ENCODE peak calls at places on chromosomes 11 and 22, in eight cellular contexts. P is GM03348; T is progenitor cell of endocrine pancreas; A is right atrium auricular region; O is fibroblast of the aortic adventitia; G is stimulated activated CD4-positive, alpha-beta T cell treated with anti-CD3 and anti-CD28 coated beads, Interleukin-12 subunit alpha, Interleukin-12 subunit beta, amount 100 ng/mL, for 4 hours; D is tibial artery; S is brain microvascular endothelial cell. C is an unnamed sample.

GRCh38 chr11:66559862-66560676 is 8.3 kb downstream of the CTSF start:
- DNase-seq in G (no peak), D (no peak), A (no peak), O (no peak), T (no peak), P (no peak), S (no peak), C (no peak)

GRCh38 chr11:12581923-12582322 is 92.3 kb upstream of the TEAD1 start:
- DNase-seq in O (peak), T (no peak), G (no peak), S (peak), P (peak), A (no peak), D (no peak), C (no peak)

GRCh38 chr11:78147807-78148206 is 8.4 kb upstream of the ALG8 start:
- DNase-seq in A (no peak), P (no peak), T (no peak), G (no peak), S (no peak), O (no peak), D (no peak), C (no peak)

GRCh38 chr11:125833016-125833415 is at the start of gene PATE4:
- DNase-seq in G (no peak), T (no peak), P (no peak), O (no peak), S (no peak), D (no peak), A (no peak), C (no peak)

GRCh38 chr11:61587541-61587941 is 6.7 kb upstream of the SYT7 start:
- DNase-seq in G (peak), D (no peak), S (no peak), T (peak), O (peak), P (peak), A (no peak), C (no peak)

GRCh38 chr11:101446726-101447125 is 137.1 kb downstream of the TRPC6 start:
- DNase-seq in D (no peak), T (no peak), S (no peak), P (peak), O (no peak), G (no peak), A (no peak), C (no peak)

GRCh38 chr11:6233984-6234313 is 487 bp downstream of the FHIP1B start:
- DNase-seq in S (no peak), O (no peak), T (no peak), A (no peak), D (no peak), G (no peak), P (no peak), C (no peak)

GRCh38 chr22:44413211-44413610 is 84.8 kb downstream of the RTL6 start:
- DNase-seq in P (no peak), O (no peak), D (no peak), T (no peak), A (no peak), G (no peak), S (no peak), C (no peak)

GRCh38 chr22:46280999-46281623 is 13.3 kb downstream of the TTC38 start:
- DNase-seq in A (no peak), S (no peak), G (no peak), T (no peak), O (no peak), D (no peak), P (no peak), C (no peak)

GRCh38 chr11:10990637-10991036 is 132.8 kb upstream of the ZBED5 start:
- DNase-seq in T (no peak), D (no peak), O (peak), S (no peak), P (peak), A (no peak), G (no peak), C (no peak)

GRCh38 chr11:46315033-46315738 is 32.1 kb upstream of the DGKZ start:
- DNase-seq in A (peak), G (peak), D (no peak), T (peak), P (peak), O (peak), S (peak), C (no peak)

GRCh38 chr11:85685820-85686459 is at the start of gene CCDC89:
- DNase-seq in T (no peak), O (peak), S (peak), P (peak), A (peak), D (peak), G (no peak), C (no peak)

GRCh38 chr11:64324692-64325469 is 7.0 kb downstream of the PRDX5 start:
- DNase-seq in O (no peak), P (no peak), S (no peak), G (no peak), D (no peak), T (no peak), A (no peak), C (no peak)

GRCh38 chr22:38744981-38745380 is 10.8 kb downstream of the SUN2 start:
- DNase-seq in T (no peak), D (no peak), P (no peak), O (no peak), S (no peak), G (no peak), A (no peak), C (no peak)

GRCh38 chr11:45652781-45653180 is 12.6 kb downstream of the CHST1 start:
- DNase-seq in T (no peak), G (no peak), D (no peak), S (no peak), P (peak), A (peak), O (peak), C (no peak)

GRCh38 chr22:29765905-29766631 is 739 bp downstream of the ZMAT5 start:
- DNase-seq in O (no peak), G (peak), S (no peak), A (no peak), D (no peak), P (peak), T (peak), C (no peak)

GRCh38 chr11:68328374-68329091 is 16.1 kb downstream of the LRP5 start:
- DNase-seq in O (no peak), S (no peak), D (no peak), T (peak), G (no peak), P (no peak), A (no peak), C (no peak)

GRCh38 chr11:110433393-110434333 is 3.9 kb downstream of the FDX1 start:
- DNase-seq in T (no peak), O (peak), P (peak), A (no peak), D (no peak), G (no peak), S (no peak), C (no peak)

GRCh38 chr11:749731-750130 is 2.5 kb downstream of the TALDO1 start:
- DNase-seq in P (no peak), D (no peak), S (no peak), G (no peak), O (peak), A (no peak), T (no peak), C (peak)

GRCh38 chr11:28384418-28384817 is 276.2 kb downstream of the METTL15 start:
- DNase-seq in A (no peak), G (no peak), P (no peak), D (no peak), S (peak), T (no peak), O (peak), C (no peak)

GRCh38 chr11:19597876-19598275 is 114.8 kb upstream of the NAV2 start:
- DNase-seq in A (no peak), T (no peak), O (no peak), P (no peak), G (no peak), S (no peak), D (no peak), C (no peak)

GRCh38 chr11:86101941-86102407 is 33.1 kb upstream of the PICALM start:
- DNase-seq in D (no peak), A (no peak), S (no peak), G (no peak), O (peak), T (no peak), P (no peak), C (no peak)

GRCh38 chr11:102666331-102666957 is 39.1 kb downstream of the MMP27 start:
- DNase-seq in T (no peak), O (peak), P (peak), A (no peak), S (peak), D (no peak), G (no peak), C (no peak)

GRCh38 chr22:38148252-38148651 is 33.4 kb downstream of the PLA2G6 start:
- DNase-seq in T (no peak), S (peak), O (peak), A (no peak), P (peak), D (no peak), G (no peak), C (no peak)

GRCh38 chr11:46047520-46047919 is 73.7 kb downstream of the PHF21A start:
- DNase-seq in A (no peak), S (no peak), G (no peak), P (no peak), D (no peak), T (no peak), O (no peak), C (no peak)

GRCh38 chr11:65298131-65298535 is 16.5 kb upstream of the CDC42EP2 start:
- DNase-seq in A (peak), S (peak), O (peak), T (no peak), D (peak), P (no peak), G (no peak), C (no peak)

GRCh38 chr11:118655486-118656190 is 23.8 kb downstream of the TREH start:
- DNase-seq in A (no peak), S (no peak), D (no peak), O (no peak), P (no peak), T (no peak), G (no peak), C (no peak)

GRCh38 chr22:29947410-29948387 is 64.7 kb downstream of the MTMR3 start:
- DNase-seq in D (no peak), O (peak), P (peak), G (no peak), S (no peak), T (no peak), A (no peak), C (no peak)

GRCh38 chr11:118258410-118258809 is 5.7 kb downstream of the MPZL2 start:
- DNase-seq in D (no peak), S (no peak), T (no peak), P (no peak), G (no peak), O (no peak), A (no peak), C (no peak)

GRCh38 chr11:325796-326591 is 5.3 kb upstream of the IFITM3 start:
- DNase-seq in D (no peak), T (no peak), A (no peak), O (no peak), P (no peak), S (no peak), G (no peak), C (no peak)

GRCh38 chr11:69137148-69137844 is 18.4 kb upstream of the SMIM38 start:
- DNase-seq in A (no peak), S (no peak), G (no peak), P (no peak), T (no peak), D (no peak), O (no peak), C (peak)

GRCh38 chr11:36508743-36509142 is 1.3 kb downstream of the TRAF6 start:
- DNase-seq in D (no peak), A (no peak), T (no peak), P (no peak), G (no peak), O (no peak), S (no peak), C (no peak)

GRCh38 chr11:10407055-10407454 is 48.0 kb upstream of the AMPD3 start:
- DNase-seq in P (no peak), G (no peak), A (peak), T (no peak), D (no peak), S (peak), O (peak), C (no peak)